ENCODE peak calls at places on chromosomes 5 and 9, in four cellular contexts. X, W, Y and H are unnamed samples.

GRCh38 chr5:165574140-165574539 is 2068.7 kb downstream of the MAT2B start:
- DNase-seq in Y (no peak), W (no peak), X (no peak), H (no peak)

GRCh38 chr9:88724241-88724805 is 189.3 kb downstream of the NXNL2 start:
- DNase-seq in W (no peak), X (no peak), Y (no peak), H (no peak)

GRCh38 chr9:3527653-3527960 is 1.8 kb upstream of the RFX3 start:
- DNase-seq in W (peak), X (no peak), Y (no peak), H (no peak)

GRCh38 chr5:157740211-157740610 is 3.3 kb upstream of the LSM11 start:
- DNase-seq in X (peak), Y (no peak), W (peak), H (no peak)

GRCh38 chr5:120388016-120388781 is 75.9 kb upstream of the PRR16 start:
- DNase-seq in Y (no peak), X (peak), W (peak), H (no peak)

GRCh38 chr5:15993334-15993733 is 186.3 kb downstream of the MARCHF11 start:
- DNase-seq in W (no peak), Y (no peak), X (peak), H (no peak)

GRCh38 chr5:135356522-135357318 is 42.3 kb downstream of the MACROH2A1 start:
- DNase-seq in X (peak), W (no peak), Y (peak), H (peak)

GRCh38 chr9:116337015-116337414 is 183.4 kb downstream of the PAPPA start:
- DNase-seq in W (no peak), X (peak), Y (no peak), H (no peak)

GRCh38 chr5:51651476-51651875 is 268.2 kb downstream of the ISL1 start:
- DNase-seq in X (peak), W (no peak), Y (no peak), H (no peak)

GRCh38 chr5:150458819-150459557 is 9.4 kb upstream of the RPS14 start:
- DNase-seq in Y (peak), W (peak), X (peak), H (peak)
- H3K4me3 ChIP-seq in Y (no peak), W (no peak), X (peak), H (no peak)

GRCh38 chr5:176743136-176743827 is 67.1 kb upstream of the UNC5A start:
- DNase-seq in X (no peak), W (no peak), Y (peak), H (peak)

GRCh38 chr5:176740702-176741565 is 69.4 kb upstream of the UNC5A start:
- DNase-seq in Y (peak), W (no peak), X (no peak), H (peak)

GRCh38 chr5:176741566-176742211 is 68.7 kb upstream of the UNC5A start:
- DNase-seq in W (no peak), X (no peak), Y (peak), H (no peak)

GRCh38 chr5:176743828-176744583 is 66.4 kb upstream of the UNC5A start:
- DNase-seq in X (no peak), W (no peak), Y (peak), H (peak)

GRCh38 chr5:176742246-176743105 is 67.9 kb upstream of the UNC5A start:
- DNase-seq in X (no peak), Y (peak), W (no peak), H (no peak)
- H3K4me3 ChIP-seq in X (no peak), Y (no peak), W (no peak), H (no peak)

GRCh38 chr5:68288756-68289134 is 73.2 kb downstream of the PIK3R1 start:
- DNase-seq in X (no peak), Y (no peak), W (no peak), H (no peak)

GRCh38 chr5:68286612-68286912 is 71.0 kb downstream of the PIK3R1 start:
- DNase-seq in Y (no peak), W (no peak), X (no peak), H (no peak)

GRCh38 chr5:68285857-68286611 is 70.5 kb downstream of the PIK3R1 start:
- DNase-seq in X (peak), W (peak), Y (no peak), H (no peak)

GRCh38 chr5:68287976-68288755 is 72.6 kb downstream of the PIK3R1 start:
- DNase-seq in Y (peak), W (peak), X (peak), H (peak)

DNA sequence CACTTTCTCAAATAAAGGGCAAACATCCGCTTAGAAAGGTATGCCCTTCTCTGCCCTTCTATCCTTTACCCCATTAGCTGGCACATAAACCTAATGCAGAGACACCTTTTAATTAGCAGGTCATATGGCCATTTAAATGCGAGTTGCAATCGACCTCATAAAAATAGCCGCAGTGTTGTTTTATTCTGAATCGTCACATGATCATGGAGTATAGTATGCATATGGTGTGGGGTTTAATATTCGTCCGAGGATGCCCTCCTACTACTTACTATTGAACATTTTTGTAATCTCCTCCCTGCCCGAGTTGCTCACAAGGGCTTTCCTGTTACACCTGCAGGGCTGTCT is 72.0 kb downstream of the PIK3R1 start:
- DNase-seq in Y (no peak), X (no peak), W (no peak), H (no peak)
- H3K4me3 ChIP-seq in Y (no peak), X (peak), W (peak), H (no peak)

GRCh38 chr5:6584727-6585126 is 48.1 kb downstream of the NSUN2 start:
- DNase-seq in Y (no peak), X (no peak), W (no peak), H (no peak)

GRCh38 chr5:6582507-6583048 is 50.3 kb downstream of the NSUN2 start:
- DNase-seq in X (no peak), Y (no peak), W (no peak), H (no peak)

GRCh38 chr5:6585168-6585567 is 47.7 kb downstream of the NSUN2 start:
- DNase-seq in Y (no peak), W (no peak), X (no peak), H (no peak)

GRCh38 chr5:6583049-6583880 is 49.6 kb downstream of the NSUN2 start:
- DNase-seq in Y (peak), W (peak), X (peak), H (no peak)

DNA sequence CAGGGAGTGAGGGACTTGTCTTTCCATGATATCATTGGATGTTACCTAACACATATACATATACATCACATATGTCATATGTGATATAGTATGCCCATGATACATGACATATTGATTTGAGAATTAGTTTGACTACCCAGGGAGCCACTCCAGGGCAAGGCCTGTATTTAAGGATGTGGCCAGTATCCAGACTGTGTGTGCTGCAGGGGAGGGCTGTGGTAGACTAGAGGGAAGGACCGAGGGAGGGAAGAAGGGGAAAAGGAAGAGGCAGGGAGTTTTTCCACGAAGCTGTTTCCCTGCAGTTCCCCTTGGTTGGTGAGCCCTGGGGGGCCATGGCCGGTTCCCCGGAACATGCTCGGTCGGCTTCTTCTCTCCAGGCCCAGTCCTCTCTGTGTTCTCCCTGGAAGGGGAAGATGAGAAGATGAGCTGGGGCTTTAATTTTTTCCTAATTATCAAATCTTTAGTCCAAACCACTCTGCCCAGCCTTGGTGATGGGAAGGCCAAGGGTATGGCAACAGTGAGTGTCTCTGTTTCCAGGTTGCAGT is 48.7 kb downstream of the NSUN2 start:
- DNase-seq in W (no peak), Y (no peak), X (no peak), H (no peak)
- H3K4me3 ChIP-seq in W (no peak), Y (no peak), X (no peak), H (no peak)